ENCODE peak calls at places on chromosomes 7 and 10, in nine cellular contexts. S, D, R, J, E, C, Q, P and I are unnamed samples. For H3K4me1, the result is how much of the 10 kb centered on the place peaks cover.

GRCh38 chr7:33459340-33459751 is 330.0 kb downstream of the BBS9 start:
- DNase-seq in P (no peak), S (no peak), E (no peak), C (no peak), Q (no peak), J (peak), D (peak), R (no peak), I (no peak)

GRCh38 chr10:77592946-77593636 is 44.5 kb downstream of the KCNMA1 start:
- DNase-seq in S (no peak), E (no peak), P (no peak), R (no peak), D (peak), J (peak), Q (no peak), C (peak), I (no peak)

GRCh38 chr10:33091186-33091585 is 133.2 kb upstream of the ITGB1 start:
- DNase-seq in C (no peak), R (no peak), Q (no peak), E (no peak), P (no peak), J (no peak), D (no peak), S (no peak), I (no peak)

GRCh38 chr10:91357497-91357896 is 52.6 kb upstream of the HECTD2 start:
- DNase-seq in P (no peak), E (no peak), J (no peak), C (no peak), R (no peak), D (no peak), Q (no peak), S (no peak), I (no peak)

GRCh38 chr7:87342231-87342630 is 3.2 kb upstream of the CROT start:
- DNase-seq in J (no peak), D (no peak), C (no peak), R (no peak), E (no peak), Q (no peak), P (no peak), S (no peak), I (no peak)

GRCh38 chr10:60817135-60817805 is 39.0 kb downstream of the CDK1 start:
- DNase-seq in P (no peak), S (no peak), E (no peak), D (peak), J (no peak), Q (no peak), R (no peak), C (peak), I (no peak)

GRCh38 chr7:27112960-27113949 is 10.8 kb upstream of the HOXA2 start:
- DNase-seq in Q (peak), S (no peak), E (no peak), C (peak), J (peak), D (peak), R (no peak), P (no peak), I (peak)

GRCh38 chr10:11863353-11864105 is 40.4 kb downstream of the PROSER2 start:
- DNase-seq in Q (no peak), E (no peak), P (peak), R (no peak), J (no peak), C (no peak), S (no peak), D (no peak), I (peak)

GRCh38 chr7:30694218-30694745 is 12.0 kb upstream of the CRHR2 start:
- DNase-seq in R (no peak), E (peak), S (no peak), Q (no peak), J (no peak), D (no peak), P (no peak), C (no peak), I (no peak)

GRCh38 chr7:129367349-129367699 is 66.9 kb upstream of the STRIP2 start:
- DNase-seq in R (no peak), P (no peak), E (no peak), D (no peak), J (no peak), C (no peak), Q (no peak), S (no peak), I (no peak)

GRCh38 chr7:79806161-79806734 is 328.4 kb upstream of the GNAI1 start:
- DNase-seq in J (peak), R (no peak), S (no peak), D (peak), Q (no peak), E (no peak), P (no peak), C (no peak), I (no peak)

GRCh38 chr10:22683995-22684305 is 30.4 kb downstream of the PIP4K2A start:
- DNase-seq in E (no peak), R (no peak), C (no peak), P (no peak), J (no peak), S (no peak), D (no peak), Q (no peak), I (no peak)

GRCh38 chr7:2735744-2736143 is 47.7 kb downstream of the AMZ1 start:
- DNase-seq in P (no peak), R (no peak), C (no peak), E (no peak), S (no peak), D (no peak), Q (peak), J (no peak), I (no peak)

GRCh38 chr10:22086730-22087364 is 83.3 kb upstream of the DNAJC1 start:
- DNase-seq in C (peak), R (peak), E (peak), J (no peak), D (peak), P (no peak), S (no peak), Q (peak), I (peak)

GRCh38 chr7:17301491-17302101 is 3.1 kb downstream of the AHR start:
- DNase-seq in R (peak), J (peak), P (no peak), C (peak), E (no peak), D (peak), Q (peak), S (no peak), I (no peak)

GRCh38 chr7:39042706-39043105 is 65.0 kb downstream of the POU6F2 start:
- DNase-seq in D (no peak), Q (no peak), P (no peak), E (no peak), S (no peak), R (no peak), J (no peak), C (no peak), I (no peak)

GRCh38 chr7:4631664-4632171 is 50.4 kb upstream of the FOXK1 start:
- DNase-seq in R (peak), E (peak), P (no peak), C (peak), S (no peak), D (peak), Q (peak), J (peak), I (peak)

GRCh38 chr7:41010418-41010817 is 692.5 kb downstream of the INHBA start:
- DNase-seq in Q (no peak), J (peak), E (no peak), C (no peak), S (no peak), P (no peak), R (peak), D (peak), I (no peak)

GRCh38 chr10:60572511-60573194 is 183.0 kb upstream of the ANK3 start:
- DNase-seq in Q (no peak), D (peak), J (peak), P (no peak), R (peak), C (peak), S (no peak), E (peak), I (peak)

GRCh38 chr7:115680921-115681320 is 349.6 kb downstream of the TFEC start:
- DNase-seq in D (no peak), J (no peak), C (no peak), Q (no peak), P (no peak), S (no peak), R (no peak), E (no peak), I (no peak)

GRCh38 chr10:35208536-35208935 is 81.9 kb downstream of the CREM start:
- DNase-seq in J (no peak), Q (no peak), E (no peak), C (no peak), D (no peak), R (no peak), P (no peak), S (no peak), I (no peak)

DNA sequence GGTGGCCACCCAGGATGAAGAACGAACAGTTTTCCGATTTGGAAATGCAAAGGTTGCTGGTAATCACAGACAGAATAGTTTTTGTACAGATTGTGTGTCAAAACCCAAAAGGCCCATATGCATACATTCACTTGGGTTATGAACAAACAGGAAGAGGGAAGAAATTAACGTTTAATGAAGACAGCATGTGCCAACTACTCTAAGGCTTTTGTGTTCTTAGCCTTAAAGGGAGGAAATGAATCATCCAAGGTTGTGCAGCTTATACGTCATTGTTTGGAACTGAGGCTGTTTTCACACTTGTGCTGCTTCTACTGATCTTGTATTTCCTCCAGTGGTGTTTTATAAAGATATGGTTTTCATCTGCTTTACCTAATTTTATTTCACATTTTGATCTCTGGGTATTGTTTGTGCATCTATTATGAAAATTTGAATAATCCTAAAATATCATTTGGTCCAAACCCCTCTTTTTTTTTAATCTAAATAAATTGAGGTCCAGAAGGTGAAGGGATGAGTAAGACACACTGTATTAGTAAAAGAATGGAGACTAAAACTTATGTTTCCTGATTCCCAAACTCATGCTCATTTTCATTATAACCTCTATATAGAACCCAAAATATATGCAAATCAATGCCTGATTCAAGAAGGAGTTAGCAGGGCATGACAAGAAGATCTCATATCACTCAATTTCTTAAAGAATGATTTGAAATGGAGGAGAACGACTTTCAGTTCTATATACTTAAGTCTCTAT is 373.1 kb downstream of the THSD7A start:
- DNase-seq in D (peak), C (no peak), S (no peak), P (no peak), E (no peak), J (peak), R (no peak), Q (no peak), I (no peak)
- TF ChIP-seq POLR2A in D (no peak), C (no peak), S (no peak), P (no peak), E (no peak), J (peak), R (no peak), Q (no peak), I (no peak)

GRCh38 chr10:13117842-13118783 is 18.1 kb downstream of the OPTN start:
- DNase-seq in S (no peak), R (no peak), E (no peak), Q (no peak), C (no peak), J (no peak), D (no peak), P (no peak), I (no peak)

GRCh38 chr10:13115832-13116793 is 16.1 kb downstream of the OPTN start:
- DNase-seq in E (no peak), P (no peak), Q (no peak), C (peak), R (no peak), S (no peak), J (no peak), D (no peak), I (peak)

GRCh38 chr10:13121500-13121854 is 21.5 kb downstream of the OPTN start:
- DNase-seq in C (no peak), P (no peak), Q (no peak), R (no peak), S (no peak), E (no peak), J (no peak), D (no peak), I (no peak)

GRCh38 chr10:13120786-13121499 is 21.0 kb downstream of the OPTN start:
- DNase-seq in R (no peak), D (no peak), E (no peak), C (no peak), Q (peak), S (no peak), P (no peak), J (no peak), I (no peak)

DNA sequence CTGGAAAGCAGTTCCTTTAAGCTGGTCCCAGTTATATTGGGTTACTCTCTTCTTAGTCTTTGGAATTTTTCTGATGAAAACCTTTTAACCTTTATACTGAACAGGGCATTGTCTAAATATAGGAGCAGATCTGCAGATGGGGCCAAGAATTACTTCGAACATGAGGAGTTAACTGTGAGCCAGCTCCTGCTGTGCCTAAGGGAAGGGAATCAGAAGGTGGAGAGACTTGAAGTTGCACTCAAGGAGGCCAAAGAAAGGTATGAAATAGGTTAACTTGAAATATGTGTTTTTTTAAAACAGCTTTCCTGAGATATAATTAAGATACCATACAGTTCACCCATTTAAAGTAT is 18.8 kb downstream of the OPTN start:
- DNase-seq in E (no peak), R (no peak), D (no peak), S (no peak), Q (no peak), C (no peak), P (no peak), J (no peak), I (no peak)
- H3K4me1 ChIP-seq in E (under half), R (under half), D (under half), S (under half), Q (under half), C (under half), P (under half), J (under half), I (under half)

GRCh38 chr7:152464312-152465117 is 28.7 kb upstream of the KMT2C start:
- DNase-seq in P (no peak), D (peak), R (peak), J (peak), Q (peak), S (no peak), E (peak), C (peak), I (peak)
- TF ChIP-seq POLR2A in P (peak), D (no peak), R (no peak), J (peak), Q (no peak), S (peak), E (peak), C (peak), I (no peak)

GRCh38 chr10:72336259-72337038 is 18.3 kb downstream of the DNAJB12 start:
- DNase-seq in R (no peak), P (no peak), J (no peak), S (no peak), E (peak), Q (no peak), C (no peak), D (no peak), I (no peak)
- H3K4me1 ChIP-seq in R (half or more), P (half or more), J (half or more), S (half or more), E (under half), Q (under half), C (under half), D (under half), I (under half)

DNA sequence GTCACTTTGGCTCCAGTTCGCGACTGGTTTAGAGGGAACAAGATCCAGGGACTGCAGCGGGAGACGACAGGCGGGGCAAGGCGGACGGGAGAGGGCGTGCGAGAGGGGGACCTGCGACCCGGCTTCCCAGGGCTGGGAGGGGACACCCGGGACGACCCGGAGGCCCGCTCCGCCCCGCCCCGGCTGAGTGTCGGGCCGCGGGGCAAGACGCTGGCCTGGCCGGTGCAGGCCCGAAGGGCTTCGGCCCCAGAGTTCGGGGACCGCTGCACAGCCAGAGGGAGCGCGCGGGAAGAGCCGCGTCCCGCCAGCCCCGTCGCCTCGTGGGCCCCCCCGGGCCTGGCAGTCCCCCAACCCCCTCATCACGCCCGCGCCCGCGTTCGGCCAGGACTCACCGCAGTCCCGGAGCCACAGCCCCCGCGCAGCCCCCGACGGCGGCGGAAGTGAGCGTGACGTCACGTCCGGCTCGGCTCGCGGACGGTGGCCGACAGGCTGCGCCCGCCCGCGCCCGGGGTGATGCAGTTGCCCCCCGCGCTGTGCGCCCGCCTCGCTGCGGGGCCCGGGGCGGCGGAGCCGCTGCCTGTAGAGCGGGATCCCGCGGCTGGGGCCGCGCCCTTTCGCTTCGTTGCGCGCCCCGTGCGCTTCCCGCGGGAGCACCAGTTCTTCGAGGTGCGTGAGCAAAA is at the start of the genes TUBGCP2 and ZNF511:
- DNase-seq in P (no peak), R (peak), J (peak), Q (peak), D (peak), E (peak), S (no peak), C (peak), I (peak)
- TF ChIP-seq POLR2A in P (peak), R (no peak), J (peak), Q (peak), D (peak), E (peak), S (peak), C (peak), I (peak)

GRCh38 chr7:121537031-121537430 is 140.9 kb upstream of the FAM3C start:
- DNase-seq in C (no peak), E (no peak), R (no peak), P (no peak), J (no peak), D (no peak), Q (no peak), S (no peak), I (no peak)

GRCh38 chr7:121529003-121529402 is 132.9 kb upstream of the FAM3C start:
- DNase-seq in C (no peak), J (no peak), P (no peak), R (no peak), E (no peak), S (no peak), Q (no peak), D (no peak), I (no peak)

GRCh38 chr7:121530251-121531174 is 134.4 kb upstream of the FAM3C start:
- DNase-seq in P (peak), S (no peak), R (no peak), Q (no peak), C (peak), D (peak), E (no peak), J (peak), I (no peak)

DNA sequence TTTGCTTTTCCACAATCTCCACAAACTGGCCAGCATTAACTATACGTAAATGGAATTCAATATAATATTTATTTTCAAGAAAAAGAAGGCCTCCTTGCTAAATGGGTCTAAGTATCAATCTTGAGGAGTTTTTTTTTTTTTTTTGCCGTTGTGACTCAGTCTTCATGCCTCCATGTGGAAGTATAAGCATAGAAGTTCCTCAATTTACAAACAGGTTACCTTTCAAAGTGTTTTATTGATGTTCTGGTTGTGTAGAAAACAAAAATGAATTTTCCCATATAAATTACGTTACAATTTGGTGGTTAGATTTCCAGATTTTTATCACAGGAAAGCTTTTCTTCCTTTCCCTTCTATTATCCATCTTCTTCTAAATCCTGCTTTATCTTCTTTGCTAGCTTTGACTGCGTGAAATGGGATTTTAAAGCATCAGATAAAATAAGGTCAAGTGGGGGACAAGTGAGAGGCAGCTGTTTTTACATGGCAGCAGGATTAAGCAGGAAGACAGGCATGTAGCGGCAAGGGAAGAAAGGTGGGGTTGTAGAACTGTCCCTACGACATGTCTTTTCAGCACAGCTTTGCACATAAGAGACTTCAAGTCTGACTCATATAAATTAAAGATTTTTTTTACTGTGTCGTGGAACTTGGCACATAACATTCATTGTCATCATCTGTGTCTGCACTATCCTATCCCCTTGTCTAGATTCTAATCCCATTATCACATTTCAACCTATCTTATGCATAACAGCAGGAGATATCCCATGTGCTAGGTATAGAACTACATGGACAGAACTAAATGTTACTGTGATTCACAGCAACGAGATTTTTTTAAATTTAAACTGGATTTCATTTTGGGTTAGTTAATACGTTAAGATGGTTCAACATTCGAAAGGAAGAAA is 135.3 kb upstream of the FAM3C start:
- DNase-seq in Q (no peak), D (no peak), J (peak), S (no peak), E (no peak), R (no peak), C (no peak), P (no peak), I (no peak)
- H3K4me1 ChIP-seq in Q (under half), D (under half), J (under half), S (under half), E (under half), R (under half), C (under half), P (under half), I (under half)

GRCh38 chr7:103296901-103297836 is at the start of gene PMPCB:
- DNase-seq in C (peak), S (peak), D (peak), Q (peak), R (peak), P (peak), J (peak), E (peak), I (peak)
- TF ChIP-seq POLR2A in C (peak), S (no peak), D (peak), Q (no peak), R (no peak), P (peak), J (no peak), E (peak), I (peak)